ENCODE peak calls at places on chromosome 2, in ten cellular contexts. Y is right lobe of liver, X is mammary epithelial cell, A is adrenal gland, J is fibroblast of lung, N is upper lobe of right lung, M is left ventricle myocardium inferior, G is body of pancreas, I is IMR-90, D is heart left ventricle. L is an unnamed sample.
A peak's percentile ranks its signal among the peaks of the same experiment; 100 is the strongest.

GRCh38 chr2:128264881-128265607 is 53.6 kb downstream of the HS6ST1 start:
- DNase-seq in Y (no peak), X (no peak), A (no peak), J (no peak), N (no peak), M (no peak), G (no peak), I (no peak), D (no peak), L (no peak)

GRCh38 chr2:221911316-221911715 is 339.2 kb upstream of the EPHA4 start:
- DNase-seq in Y (no peak), X (no peak), A (no peak), J (no peak), N (no peak), M (no peak), G (no peak), I (no peak), D (no peak), L (no peak)

GRCh38 chr2:32772623-32773221 is 144.9 kb downstream of the TTC27 start:
- DNase-seq in Y (no peak), X (peak; percentile 19), A (peak; percentile 17), J (peak; percentile 59), N (no peak), M (no peak), G (no peak), I (peak; percentile 76), D (no peak), L (no peak)

GRCh38 chr2:242032780-242033656 is 163.5 kb downstream of the RTP5 start:
- DNase-seq in Y (no peak), X (no peak), A (no peak), J (no peak), N (peak; percentile 41), M (no peak), G (no peak), I (no peak), D (peak; percentile 34), L (no peak)

GRCh38 chr2:49403722-49404507 is 249.6 kb upstream of the FSHR start:
- DNase-seq in Y (no peak), X (no peak), A (no peak), J (no peak), N (no peak), M (no peak), G (no peak), I (no peak), D (no peak), L (no peak)

GRCh38 chr2:83596592-83597339 is 862.3 kb downstream of the SUCLG1 start:
- DNase-seq in Y (no peak), X (no peak), A (no peak), J (no peak), N (no peak), M (no peak), G (no peak), I (no peak), D (no peak), L (no peak)

GRCh38 chr2:190805126-190805525 is 75.5 kb upstream of the GLS start:
- DNase-seq in Y (no peak), X (no peak), A (no peak), J (no peak), N (no peak), M (no peak), G (no peak), I (no peak), D (no peak), L (no peak)

GRCh38 chr2:112888350-112888749 is 22.6 kb upstream of the IL37 start:
- DNase-seq in Y (no peak), X (no peak), A (no peak), J (no peak), N (no peak), M (no peak), G (no peak), I (no peak), D (no peak), L (no peak)

GRCh38 chr2:9984217-9984739 is 32.8 kb downstream of the GRHL1 start:
- DNase-seq in Y (no peak), X (peak; percentile 11), A (no peak), J (peak; percentile 41), N (no peak), M (no peak), G (no peak), I (peak; percentile 48), D (no peak), L (no peak)

GRCh38 chr2:95073856-95074662 is 47.5 kb downstream of the MRPS5 start:
- DNase-seq in Y (no peak), X (no peak), A (no peak), J (no peak), N (no peak), M (no peak), G (no peak), I (no peak), D (no peak), L (no peak)

GRCh38 chr2:148594216-148594615 is 50.3 kb upstream of the EPC2 start:
- DNase-seq in Y (no peak), X (peak; percentile 88), A (no peak), J (no peak), N (no peak), M (no peak), G (no peak), I (no peak), D (no peak), L (no peak)

GRCh38 chr2:182784777-182785176 is 68.7 kb downstream of the DNAJC10 start:
- DNase-seq in Y (no peak), X (peak; percentile 9), A (no peak), J (peak; percentile 49), N (no peak), M (no peak), G (no peak), I (peak; percentile 60), D (no peak), L (no peak)
- TF ChIP-seq CTCF in Y (peak; percentile 56), X (peak; percentile 33), A (peak; percentile 60), J (peak; percentile 51), N (peak; percentile 46), M (peak; percentile 68), G (peak; percentile 45), I (peak; percentile 59), D (peak; percentile 63), L (no peak)

GRCh38 chr2:43138441-43138840 is 88.0 kb downstream of the ZFP36L2 start:
- DNase-seq in Y (no peak), X (no peak), A (no peak), J (no peak), N (no peak), M (no peak), G (no peak), I (no peak), D (no peak), L (no peak)
- H3K4me1 ChIP-seq in Y (no peaks in the 10 kb centered on the region), X (no peaks in the 10 kb centered on the region), A (no peaks in the 10 kb centered on the region), J (peaks cover 12% of the 10 kb centered on the region), N (peaks cover 55% of the 10 kb centered on the region), M (peaks cover 41% of the 10 kb centered on the region), G (peaks cover 4% of the 10 kb centered on the region), I (no peaks in the 10 kb centered on the region), D (peaks cover 26% of the 10 kb centered on the region), L (peaks cover under 1% of the 10 kb centered on the region)

DNA sequence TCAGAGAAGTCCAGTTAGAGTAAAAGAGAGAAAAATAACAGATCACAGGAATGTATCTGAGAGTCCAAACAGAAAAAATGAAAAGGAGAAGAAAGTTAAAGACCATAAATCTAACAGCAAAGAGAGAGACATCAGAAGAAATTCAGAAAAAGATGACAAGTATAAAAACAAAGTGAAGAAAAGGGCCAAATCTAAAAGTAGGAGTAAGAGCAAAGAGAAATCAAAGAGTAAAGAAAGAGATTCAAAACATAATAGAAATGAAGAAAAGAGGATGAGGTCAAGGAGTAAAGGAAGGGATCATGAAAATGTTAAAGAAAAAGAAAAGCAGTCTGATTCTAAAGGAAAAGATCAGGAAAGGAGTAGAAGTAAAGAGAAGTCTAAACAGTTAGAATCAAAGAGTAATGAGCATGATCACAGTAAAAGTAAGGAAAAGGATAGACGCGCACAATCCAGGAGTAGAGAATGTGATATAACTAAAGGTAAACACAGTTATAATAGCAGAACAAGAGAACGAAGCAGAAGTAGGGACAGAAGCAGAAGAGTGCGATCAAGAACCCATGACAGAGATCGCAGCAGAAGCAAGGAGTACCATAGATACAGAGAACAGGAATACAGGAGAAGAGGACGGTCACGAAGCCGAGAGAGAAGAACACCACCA is 52.4 kb downstream of the PPIG start:
- DNase-seq in Y (no peak), X (no peak), A (no peak), J (no peak), N (no peak), M (no peak), G (no peak), I (no peak), D (no peak), L (no peak)
- H3K36me3 ChIP-seq in Y (peaks cover 23% of the 10 kb centered on the region), X (peaks cover 21% of the 10 kb centered on the region), A (no peaks in the 10 kb centered on the region), J (peaks cover 5% of the 10 kb centered on the region), N (peaks cover 68% of the 10 kb centered on the region), M (peaks cover 66% of the 10 kb centered on the region), G (no peaks in the 10 kb centered on the region), I (peaks cover 16% of the 10 kb centered on the region), D (peaks cover 29% of the 10 kb centered on the region), L (peaks cover 66% of the 10 kb centered on the region)

GRCh38 chr2:7357993-7358392 is 440.8 kb downstream of the RNF144A start:
- DNase-seq in Y (no peak), X (no peak), A (no peak), J (no peak), N (no peak), M (no peak), G (no peak), I (no peak), D (no peak), L (no peak)

GRCh38 chr2:7358865-7359264 is 441.7 kb downstream of the RNF144A start:
- DNase-seq in Y (no peak), X (no peak), A (no peak), J (no peak), N (no peak), M (no peak), G (no peak), I (no peak), D (no peak), L (no peak)

GRCh38 chr2:7368211-7368610 is 451.0 kb downstream of the RNF144A start:
- DNase-seq in Y (no peak), X (no peak), A (no peak), J (no peak), N (no peak), M (no peak), G (no peak), I (no peak), D (no peak), L (no peak)

GRCh38 chr2:7363906-7364305 is 446.7 kb downstream of the RNF144A start:
- DNase-seq in Y (no peak), X (no peak), A (no peak), J (no peak), N (no peak), M (no peak), G (no peak), I (no peak), D (no peak), L (no peak)
- TF ChIP-seq CTCF in Y (no peak), X (no peak), A (no peak), J (no peak), N (no peak), M (no peak), G (no peak), I (no peak), D (no peak), L (no peak)

DNA sequence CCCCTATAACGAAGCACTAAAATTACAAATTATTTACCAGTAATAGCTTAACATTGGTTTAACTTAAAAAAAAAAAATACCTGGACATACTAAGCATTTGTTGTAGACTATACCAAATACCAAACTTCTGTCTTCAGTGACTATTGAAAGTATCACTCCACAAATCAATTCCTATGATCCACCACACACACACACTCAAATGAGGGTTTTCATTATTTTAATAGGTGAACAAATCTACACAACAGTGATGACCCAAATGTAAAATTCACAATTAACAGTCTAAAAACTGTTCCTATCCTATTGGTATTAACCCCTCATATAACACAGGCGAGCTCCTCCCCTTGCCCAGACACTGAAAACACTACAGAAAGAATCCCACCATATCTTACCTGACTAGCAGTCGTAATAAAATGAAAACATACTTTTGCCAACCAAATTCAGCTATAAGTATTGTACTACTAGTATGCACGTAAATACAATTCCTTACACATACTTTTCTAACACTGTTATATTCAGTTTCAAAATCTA is 2.5 kb downstream of the SP3 start:
- DNase-seq in Y (no peak), X (no peak), A (no peak), J (no peak), N (no peak), M (no peak), G (no peak), I (no peak), D (no peak), L (no peak)
- H3K4me1 ChIP-seq in Y (peaks cover 43% of the 10 kb centered on the region), X (peaks cover 19% of the 10 kb centered on the region), A (peaks cover 10% of the 10 kb centered on the region), J (peaks cover 6% of the 10 kb centered on the region), N (peaks cover 48% of the 10 kb centered on the region), M (peaks cover 79% of the 10 kb centered on the region), G (peaks cover 55% of the 10 kb centered on the region), I (peaks cover 6% of the 10 kb centered on the region), D (peaks cover 32% of the 10 kb centered on the region), L (peaks cover 66% of the 10 kb centered on the region)